ENCODE peak calls at places on chromosomes 12 and 14, in eight cellular contexts. One of them, this sample, is unnamed.

GRCh38 chr12:90058721-90059120 is 350.1 kb upstream of the ATP2B1 start:
- DNase-seq in fibroblast of pulmonary artery: peak
- DNase-seq in lung: no peak
- DNase-seq in AG04450: peak
- DNase-seq in GM20000: no peak
- DNase-seq in PC-3: peak
- DNase-seq in neural progenitor cell: no peak
- DNase-seq in CD8-positive, alpha-beta T cell: no peak
- DNase-seq in this sample: peak

GRCh38 chr12:121057794-121058193 is 18.7 kb upstream of the OASL start:
- DNase-seq in AG04450: no peak
- DNase-seq in CD8-positive, alpha-beta T cell: no peak
- DNase-seq in PC-3: no peak
- DNase-seq in fibroblast of pulmonary artery: no peak
- DNase-seq in GM20000: no peak
- DNase-seq in neural progenitor cell: no peak
- DNase-seq in lung: no peak
- DNase-seq in this sample: no peak

GRCh38 chr14:95294834-95295599 is 24.7 kb downstream of the CLMN start:
- DNase-seq in PC-3: peak
- DNase-seq in AG04450: no peak
- DNase-seq in GM20000: no peak
- DNase-seq in fibroblast of pulmonary artery: peak
- DNase-seq in CD8-positive, alpha-beta T cell: no peak
- DNase-seq in neural progenitor cell: no peak
- DNase-seq in lung: no peak
- DNase-seq in this sample: peak

GRCh38 chr14:43105305-43105704 is 1401.8 kb downstream of the FSCB start:
- DNase-seq in PC-3: peak
- DNase-seq in lung: no peak
- DNase-seq in CD8-positive, alpha-beta T cell: no peak
- DNase-seq in fibroblast of pulmonary artery: no peak
- DNase-seq in GM20000: no peak
- DNase-seq in neural progenitor cell: no peak
- DNase-seq in AG04450: no peak
- DNase-seq in this sample: no peak

GRCh38 chr14:75469164-75469563 is 41.3 kb downstream of the JDP2 start:
- DNase-seq in CD8-positive, alpha-beta T cell: no peak
- DNase-seq in lung: no peak
- DNase-seq in fibroblast of pulmonary artery: no peak
- DNase-seq in AG04450: no peak
- DNase-seq in GM20000: no peak
- DNase-seq in PC-3: no peak
- DNase-seq in neural progenitor cell: no peak
- DNase-seq in this sample: no peak

GRCh38 chr12:113228394-113229028 is 7.2 kb downstream of the TPCN1 start:
- DNase-seq in neural progenitor cell: no peak
- DNase-seq in GM20000: no peak
- DNase-seq in lung: no peak
- DNase-seq in PC-3: no peak
- DNase-seq in CD8-positive, alpha-beta T cell: no peak
- DNase-seq in AG04450: no peak
- DNase-seq in fibroblast of pulmonary artery: no peak
- DNase-seq in this sample: no peak

GRCh38 chr12:44589697-44590096 is 286.4 kb downstream of the NELL2 start:
- DNase-seq in PC-3: peak
- DNase-seq in AG04450: no peak
- DNase-seq in CD8-positive, alpha-beta T cell: no peak
- DNase-seq in GM20000: no peak
- DNase-seq in lung: no peak
- DNase-seq in fibroblast of pulmonary artery: no peak
- DNase-seq in neural progenitor cell: no peak
- DNase-seq in this sample: no peak

GRCh38 chr12:80101126-80101525 is 1.8 kb downstream of the OTOGL start:
- DNase-seq in CD8-positive, alpha-beta T cell: no peak
- DNase-seq in fibroblast of pulmonary artery: no peak
- DNase-seq in GM20000: no peak
- DNase-seq in neural progenitor cell: no peak
- DNase-seq in PC-3: peak
- DNase-seq in lung: no peak
- DNase-seq in AG04450: no peak
- DNase-seq in this sample: no peak

GRCh38 chr12:113154351-113154973 is 4.9 kb downstream of the CFAP73 start:
- DNase-seq in GM20000: peak
- DNase-seq in PC-3: no peak
- DNase-seq in lung: no peak
- DNase-seq in fibroblast of pulmonary artery: peak
- DNase-seq in AG04450: no peak
- DNase-seq in neural progenitor cell: peak
- DNase-seq in CD8-positive, alpha-beta T cell: no peak
- DNase-seq in this sample: peak

GRCh38 chr14:98393527-98393926 is 878.5 kb downstream of the BCL11B start:
- DNase-seq in GM20000: no peak
- DNase-seq in PC-3: no peak
- DNase-seq in fibroblast of pulmonary artery: no peak
- DNase-seq in lung: no peak
- DNase-seq in AG04450: no peak
- DNase-seq in CD8-positive, alpha-beta T cell: no peak
- DNase-seq in neural progenitor cell: no peak
- DNase-seq in this sample: no peak
- TF ChIP-seq CTCF in GM20000: no peak
- TF ChIP-seq CTCF in PC-3: no peak
- TF ChIP-seq CTCF in fibroblast of pulmonary artery: no peak
- TF ChIP-seq CTCF in lung: no peak
- TF ChIP-seq CTCF in AG04450: no peak
- TF ChIP-seq CTCF in CD8-positive, alpha-beta T cell: no peak
- TF ChIP-seq CTCF in neural progenitor cell: no peak
- TF ChIP-seq CTCF in this sample: no peak

DNA sequence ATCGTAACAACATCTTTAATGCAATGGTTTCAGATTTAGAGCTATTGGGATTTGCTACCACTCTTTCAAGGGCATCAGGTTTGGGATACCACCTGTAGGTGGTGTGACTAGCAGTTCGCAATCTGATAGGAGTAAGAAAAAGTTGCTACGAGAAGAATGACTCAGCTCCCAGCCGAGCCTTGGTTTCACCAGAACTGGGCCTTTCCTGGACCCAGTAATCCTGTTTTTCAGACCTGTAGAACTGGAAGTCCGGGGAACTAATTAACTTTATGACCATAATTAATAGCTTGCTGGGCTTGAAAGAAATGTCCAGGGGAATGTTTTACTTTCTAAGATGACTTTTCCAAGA is 770 bp downstream of the ABHD4 start:
- DNase-seq in GM20000: peak
- DNase-seq in AG04450: no peak
- DNase-seq in CD8-positive, alpha-beta T cell: no peak
- DNase-seq in fibroblast of pulmonary artery: peak
- DNase-seq in PC-3: peak
- DNase-seq in neural progenitor cell: peak
- DNase-seq in lung: peak
- DNase-seq in this sample: peak
- TF ChIP-seq CTCF in GM20000: no peak
- TF ChIP-seq CTCF in AG04450: peak
- TF ChIP-seq CTCF in CD8-positive, alpha-beta T cell: no peak
- TF ChIP-seq CTCF in fibroblast of pulmonary artery: peak
- TF ChIP-seq CTCF in PC-3: peak
- TF ChIP-seq CTCF in neural progenitor cell: peak
- TF ChIP-seq CTCF in lung: no peak
- TF ChIP-seq CTCF in this sample: peak

DNA sequence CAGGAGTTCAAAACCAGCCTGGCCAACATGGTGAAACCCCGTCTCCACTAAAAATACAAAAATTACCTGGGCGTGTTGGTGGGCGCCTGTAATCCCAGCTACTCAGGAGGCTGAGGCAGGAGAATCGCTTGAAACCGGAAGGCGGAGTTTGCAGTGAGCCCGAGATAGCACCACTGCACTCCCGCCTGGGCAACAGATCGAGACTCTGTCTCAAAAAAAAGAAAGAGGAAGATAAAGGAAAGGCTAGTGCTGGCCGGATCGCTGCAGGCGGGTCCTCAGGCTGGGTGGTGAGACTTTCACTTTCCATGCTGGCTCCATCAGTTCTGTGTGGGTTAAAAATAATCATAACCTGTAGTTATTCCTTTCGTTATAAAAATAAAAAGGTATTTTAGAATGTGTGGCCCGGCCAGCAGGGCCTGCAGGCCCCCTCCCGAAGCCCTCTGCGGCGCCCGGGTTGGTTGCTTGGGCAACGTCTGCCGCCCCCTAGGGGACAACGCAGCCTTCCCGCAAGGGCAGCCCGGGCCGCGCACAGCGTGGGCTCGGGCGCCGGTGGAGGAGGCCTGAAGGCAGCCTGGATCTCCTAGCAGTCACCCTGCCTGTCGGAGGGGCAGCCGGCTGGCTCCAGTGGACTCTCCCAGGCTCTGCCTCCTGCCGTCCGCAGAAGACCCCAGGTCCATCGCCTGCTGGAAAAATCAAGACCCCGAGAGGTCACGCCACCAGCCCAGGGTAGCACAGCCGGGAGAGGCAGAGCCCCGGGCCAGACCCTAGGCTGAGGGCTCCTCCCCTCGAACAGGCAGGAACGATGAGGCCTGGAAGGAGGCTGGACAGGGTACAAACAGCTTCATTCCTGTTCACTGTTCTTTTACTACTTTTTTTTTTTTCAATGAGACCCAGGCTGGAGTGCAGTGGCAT is 5.0 kb upstream of the SLC25A47 start:
- DNase-seq in GM20000: peak
- DNase-seq in fibroblast of pulmonary artery: peak
- DNase-seq in neural progenitor cell: peak
- DNase-seq in AG04450: no peak
- DNase-seq in PC-3: no peak
- DNase-seq in CD8-positive, alpha-beta T cell: peak
- DNase-seq in lung: peak
- DNase-seq in this sample: peak
- TF ChIP-seq CTCF in GM20000: peak
- TF ChIP-seq CTCF in fibroblast of pulmonary artery: peak
- TF ChIP-seq CTCF in neural progenitor cell: peak
- TF ChIP-seq CTCF in AG04450: peak
- TF ChIP-seq CTCF in PC-3: peak
- TF ChIP-seq CTCF in CD8-positive, alpha-beta T cell: peak
- TF ChIP-seq CTCF in lung: peak
- TF ChIP-seq CTCF in this sample: peak

GRCh38 chr12:74552201-74552600 is 14.6 kb downstream of the ATXN7L3B start:
- DNase-seq in lung: no peak
- DNase-seq in neural progenitor cell: no peak
- DNase-seq in AG04450: no peak
- DNase-seq in GM20000: no peak
- DNase-seq in PC-3: peak
- DNase-seq in fibroblast of pulmonary artery: no peak
- DNase-seq in CD8-positive, alpha-beta T cell: no peak
- DNase-seq in this sample: no peak
- TF ChIP-seq CTCF in lung: no peak
- TF ChIP-seq CTCF in neural progenitor cell: peak
- TF ChIP-seq CTCF in AG04450: no peak
- TF ChIP-seq CTCF in GM20000: no peak
- TF ChIP-seq CTCF in PC-3: peak
- TF ChIP-seq CTCF in fibroblast of pulmonary artery: no peak
- TF ChIP-seq CTCF in CD8-positive, alpha-beta T cell: no peak
- TF ChIP-seq CTCF in this sample: no peak

GRCh38 chr12:105278043-105278697 is 42.2 kb upstream of the APPL2 start:
- DNase-seq in CD8-positive, alpha-beta T cell: no peak
- DNase-seq in AG04450: no peak
- DNase-seq in PC-3: peak
- DNase-seq in GM20000: no peak
- DNase-seq in lung: no peak
- DNase-seq in neural progenitor cell: no peak
- DNase-seq in fibroblast of pulmonary artery: peak
- DNase-seq in this sample: peak
- TF ChIP-seq CTCF in CD8-positive, alpha-beta T cell: no peak
- TF ChIP-seq CTCF in AG04450: peak
- TF ChIP-seq CTCF in PC-3: peak
- TF ChIP-seq CTCF in GM20000: no peak
- TF ChIP-seq CTCF in lung: no peak
- TF ChIP-seq CTCF in neural progenitor cell: no peak
- TF ChIP-seq CTCF in fibroblast of pulmonary artery: peak
- TF ChIP-seq CTCF in this sample: peak

GRCh38 chr12:21607701-21608100 is 3.1 kb upstream of the GYS2 start:
- DNase-seq in CD8-positive, alpha-beta T cell: no peak
- DNase-seq in lung: no peak
- DNase-seq in AG04450: no peak
- DNase-seq in neural progenitor cell: peak
- DNase-seq in GM20000: no peak
- DNase-seq in PC-3: peak
- DNase-seq in fibroblast of pulmonary artery: peak
- DNase-seq in this sample: peak
- TF ChIP-seq CTCF in CD8-positive, alpha-beta T cell: peak
- TF ChIP-seq CTCF in lung: no peak
- TF ChIP-seq CTCF in AG04450: peak
- TF ChIP-seq CTCF in neural progenitor cell: peak
- TF ChIP-seq CTCF in GM20000: no peak
- TF ChIP-seq CTCF in PC-3: peak
- TF ChIP-seq CTCF in fibroblast of pulmonary artery: peak
- TF ChIP-seq CTCF in this sample: peak

DNA sequence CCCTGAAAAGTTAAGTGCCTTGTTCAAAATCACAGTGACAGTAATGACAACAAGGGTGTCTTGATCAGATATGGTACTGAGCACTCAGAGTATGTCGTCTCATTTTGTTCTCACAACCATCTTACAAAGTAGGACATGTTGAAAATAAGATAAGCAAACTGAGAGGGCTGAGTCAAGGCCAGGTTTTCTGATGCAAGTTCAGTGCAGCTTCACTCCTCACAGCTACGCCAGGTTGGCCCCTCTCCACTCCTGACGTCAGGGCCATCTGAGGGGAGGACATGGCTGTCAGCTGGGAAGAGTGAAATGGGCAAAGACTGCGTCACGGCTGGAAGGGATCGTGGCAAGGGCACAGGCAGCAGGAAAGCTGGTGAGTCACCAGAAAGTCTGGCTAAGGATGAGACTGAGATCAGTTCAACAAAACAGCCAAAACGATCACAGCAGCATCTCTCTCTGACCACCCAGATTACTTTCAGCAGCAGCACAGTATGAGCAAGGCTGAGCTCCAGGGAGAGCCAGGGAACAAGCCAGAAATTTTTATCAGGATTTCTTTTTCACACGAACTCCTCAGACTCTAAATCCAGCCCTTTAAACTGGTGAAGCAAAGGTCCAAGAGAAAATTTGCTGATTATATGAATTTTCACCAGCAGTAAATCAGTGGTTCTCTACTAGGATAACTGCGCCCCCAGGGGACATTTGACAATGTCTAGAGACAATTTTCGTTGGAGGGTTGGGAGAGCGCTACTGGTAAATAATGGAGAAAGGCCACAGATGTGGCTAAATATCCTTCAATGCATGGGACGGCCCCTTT is 297.9 kb upstream of the AMIGO2 start:
- DNase-seq in AG04450: peak
- DNase-seq in lung: peak
- DNase-seq in fibroblast of pulmonary artery: peak
- DNase-seq in neural progenitor cell: no peak
- DNase-seq in PC-3: peak
- DNase-seq in GM20000: no peak
- DNase-seq in CD8-positive, alpha-beta T cell: no peak
- DNase-seq in this sample: peak
- TF ChIP-seq CTCF in AG04450: no peak
- TF ChIP-seq CTCF in lung: no peak
- TF ChIP-seq CTCF in fibroblast of pulmonary artery: peak
- TF ChIP-seq CTCF in neural progenitor cell: no peak
- TF ChIP-seq CTCF in PC-3: no peak
- TF ChIP-seq CTCF in GM20000: no peak
- TF ChIP-seq CTCF in CD8-positive, alpha-beta T cell: no peak
- TF ChIP-seq CTCF in this sample: no peak

GRCh38 chr12:56151672-56152131 is 685 bp upstream of the MYL6B start:
- DNase-seq in AG04450: no peak
- DNase-seq in PC-3: peak
- DNase-seq in CD8-positive, alpha-beta T cell: peak
- DNase-seq in fibroblast of pulmonary artery: no peak
- DNase-seq in GM20000: peak
- DNase-seq in lung: peak
- DNase-seq in neural progenitor cell: peak
- DNase-seq in this sample: no peak
- TF ChIP-seq CTCF in AG04450: peak
- TF ChIP-seq CTCF in PC-3: peak
- TF ChIP-seq CTCF in CD8-positive, alpha-beta T cell: peak
- TF ChIP-seq CTCF in fibroblast of pulmonary artery: peak
- TF ChIP-seq CTCF in GM20000: no peak
- TF ChIP-seq CTCF in lung: no peak
- TF ChIP-seq CTCF in neural progenitor cell: peak
- TF ChIP-seq CTCF in this sample: peak